ENCODE peak calls at places on chromosomes 3 and 15, in eight cellular contexts. M is head of caudate nucleus; W is omental fat pad; S is stimulated activated CD4-positive, alpha-beta T cell treated with anti-CD3 and anti-CD28 coated beads, Interleukin-4, amount 100 ng/mL, for 48 hours; D is globus pallidus; C is AG08396; E is ureter; I is cardiac muscle cell. P is an unnamed sample.

GRCh38 chr3:141410408-141410807 is 42.1 kb downstream of the ZBTB38 start:
- DNase-seq in M (peak), W (no peak), S (no peak), D (peak), C (no peak), E (no peak), I (no peak), P (peak)

GRCh38 chr3:141078200-141078599 is 27.1 kb downstream of the SPSB4 start:
- DNase-seq in M (no peak), W (no peak), S (no peak), D (no peak), C (no peak), E (no peak), I (no peak), P (no peak)

GRCh38 chr3:31066999-31067398 is 172.5 kb upstream of the GADL1 start:
- DNase-seq in M (no peak), W (no peak), S (no peak), D (no peak), C (peak), E (no peak), I (no peak), P (no peak)

GRCh38 chr15:61879219-61879618 is 181.0 kb downstream of the VPS13C start:
- DNase-seq in M (no peak), W (no peak), S (no peak), D (no peak), C (no peak), E (no peak), I (no peak), P (no peak)

GRCh38 chr15:41367418-41367817 is 34.7 kb downstream of the NUSAP1 start:
- DNase-seq in M (no peak), W (no peak), S (no peak), D (no peak), C (no peak), E (no peak), I (peak), P (no peak)

GRCh38 chr3:194023501-194024280 is 112.3 kb upstream of the HES1 start:
- DNase-seq in M (no peak), W (no peak), S (no peak), D (no peak), C (no peak), E (no peak), I (no peak), P (no peak)

GRCh38 chr3:170809021-170809974 is 60.7 kb downstream of the RPL22L1 start:
- DNase-seq in M (peak), W (no peak), S (no peak), D (peak), C (peak), E (peak), I (peak), P (peak)

GRCh38 chr3:155745795-155746550 is 1.1 kb upstream of the PLCH1 start:
- DNase-seq in M (peak), W (no peak), S (no peak), D (peak), C (no peak), E (no peak), I (peak), P (peak)

GRCh38 chr15:89087066-89087829 is 1.0 kb upstream of the ABHD2 start:
- DNase-seq in M (no peak), W (no peak), S (no peak), D (no peak), C (no peak), E (no peak), I (peak), P (no peak)

GRCh38 chr3:6542795-6543194 is 318.1 kb upstream of the GRM7 start:
- DNase-seq in M (no peak), W (no peak), S (no peak), D (no peak), C (no peak), E (no peak), I (no peak), P (no peak)

GRCh38 chr15:85865070-85865684 is 70.5 kb upstream of the KLHL25 start:
- DNase-seq in M (peak), W (no peak), S (no peak), D (peak), C (peak), E (no peak), I (peak), P (peak)

GRCh38 chr15:70271422-70272088 is 173.8 kb upstream of the TLE3 start:
- DNase-seq in M (no peak), W (no peak), S (no peak), D (no peak), C (peak), E (no peak), I (no peak), P (peak)

GRCh38 chr3:48465531-48466378 is 19.2 kb downstream of the ATRIP start:
- DNase-seq in M (peak), W (peak), S (peak), D (peak), C (peak), E (peak), I (peak), P (peak)

GRCh38 chr3:1828519-1828918 is 270.1 kb upstream of the CNTN4 start:
- DNase-seq in M (no peak), W (no peak), S (no peak), D (no peak), C (no peak), E (no peak), I (no peak), P (no peak)

GRCh38 chr15:49060710-49061483 is 14.7 kb upstream of the SECISBP2L start:
- DNase-seq in M (no peak), W (no peak), S (no peak), D (no peak), C (peak), E (no peak), I (no peak), P (no peak)

GRCh38 chr3:174218011-174218410 is 641.1 kb upstream of the NAALADL2 start:
- DNase-seq in M (no peak), W (no peak), S (no peak), D (no peak), C (no peak), E (no peak), I (no peak), P (no peak)

GRCh38 chr15:61047783-61048182 is 181.3 kb downstream of the RORA start:
- DNase-seq in M (no peak), W (no peak), S (no peak), D (no peak), C (no peak), E (no peak), I (no peak), P (no peak)